ENCODE peak calls at places on chromosomes 13 and 19, in five cellular contexts. W is CD8-positive, alpha-beta memory T cell; G is aorta; K is left lung; B is ovary. V is an unnamed sample.

GRCh38 chr19:46866407-46867132 is 5.8 kb downstream of the ARHGAP35 start:
- DNase-seq in W (no peak), G (no peak), K (no peak), B (no peak), V (no peak)

GRCh38 chr19:17406039-17406886 is 833 bp upstream of the BST2 start:
- DNase-seq in W (no peak), G (no peak), K (no peak), B (no peak), V (no peak)

GRCh38 chr13:29538625-29538976 is 56.9 kb downstream of the SLC7A1 start:
- DNase-seq in W (no peak), G (no peak), K (no peak), B (no peak), V (no peak)

GRCh38 chr13:75636339-75637095 is 387 bp downstream of the LMO7 start:
- DNase-seq in W (peak; percentile 62), G (peak; percentile 58), K (peak; percentile 88), B (peak; percentile 28), V (peak; percentile 65)

GRCh38 chr19:47601180-47601904 is 7.6 kb upstream of the BICRA start:
- DNase-seq in W (no peak), G (no peak), K (peak; percentile 24), B (no peak), V (no peak)

GRCh38 chr13:80082396-80083096 is 258.4 kb downstream of the SPRY2 start:
- DNase-seq in W (no peak), G (no peak), K (no peak), B (no peak), V (no peak)

GRCh38 chr19:47819841-47820244 is 1.9 kb upstream of the CRX start:
- DNase-seq in W (no peak), G (peak; percentile 13), K (no peak), B (no peak), V (no peak)

GRCh38 chr19:43570174-43570791 is 5.0 kb downstream of the XRCC1 start:
- DNase-seq in W (no peak), G (no peak), K (no peak), B (no peak), V (no peak)

GRCh38 chr19:42433503-42434260 is 6.5 kb upstream of the LIPE start:
- DNase-seq in W (peak; percentile 75), G (peak; percentile 77), K (peak; percentile 82), B (peak; percentile 58), V (peak; percentile 70)

GRCh38 chr13:108987488-108987887 is 358.1 kb downstream of the MYO16 start:
- DNase-seq in W (no peak), G (peak; percentile 48), K (no peak), B (no peak), V (no peak)

GRCh38 chr13:64446372-64446771 is 2783.8 kb downstream of the PCDH9 start:
- DNase-seq in W (no peak), G (no peak), K (no peak), B (no peak), V (no peak)

GRCh38 chr19:38321646-38322323 is 2.1 kb downstream of the KCNK6 start:
- DNase-seq in W (no peak), G (peak; percentile 72), K (no peak), B (peak; percentile 92), V (no peak)

GRCh38 chr13:23735329-23735728 is 153.9 kb downstream of the MIPEP start:
- DNase-seq in W (no peak), G (no peak), K (no peak), B (no peak), V (no peak)

GRCh38 chr19:48053856-48054255 is 10.0 kb upstream of the CABP5 start:
- DNase-seq in W (no peak), G (no peak), K (no peak), B (no peak), V (no peak)

GRCh38 chr13:30796833-30797601 is 61.7 kb downstream of the ALOX5AP start:
- DNase-seq in W (no peak), G (no peak), K (no peak), B (no peak), V (no peak)

GRCh38 chr13:110820311-110820710 is 94.6 kb downstream of the ANKRD10 start:
- DNase-seq in W (no peak), G (no peak), K (no peak), B (no peak), V (no peak)

GRCh38 chr19:34503546-34504272 is 22.2 kb downstream of the WTIP start:
- DNase-seq in W (no peak), G (no peak), K (no peak), B (no peak), V (no peak)

GRCh38 chr13:60112771-60113170 is 51.0 kb downstream of the DIAPH3 start:
- DNase-seq in W (no peak), G (no peak), K (no peak), B (no peak), V (no peak)

GRCh38 chr13:110794209-110794608 is 80.7 kb downstream of the ING1 start:
- DNase-seq in W (no peak), G (no peak), K (no peak), B (no peak), V (no peak)

GRCh38 chr13:50941146-50941545 is 31.6 kb downstream of the RNASEH2B start:
- DNase-seq in W (no peak), G (no peak), K (no peak), B (no peak), V (no peak)

GRCh38 chr13:84844473-84844872 is 954.7 kb downstream of the SLITRK6 start:
- DNase-seq in W (no peak), G (no peak), K (no peak), B (no peak), V (no peak)

GRCh38 chr13:40666905-40667621 is 622 bp upstream of the FOXO1 start:
- DNase-seq in W (peak; percentile 61), G (peak; percentile 77), K (peak; percentile 93), B (peak; percentile 73), V (peak; percentile 52)

GRCh38 chr13:99176309-99177276 is 24.1 kb upstream of the UBAC2 start:
- DNase-seq in W (peak; percentile 83), G (peak; percentile 67), K (peak; percentile 83), B (peak; percentile 71), V (peak; percentile 79)

GRCh38 chr13:48853381-48854102 is 122.2 kb upstream of the FNDC3A start:
- DNase-seq in W (no peak), G (no peak), K (no peak), B (no peak), V (no peak)

GRCh38 chr13:24668955-24669354 is 11.3 kb upstream of the ATP12A start:
- DNase-seq in W (no peak), G (no peak), K (peak; percentile 80), B (no peak), V (no peak)

GRCh38 chr13:111880185-111880584 is 186.8 kb upstream of the SOX1 start:
- DNase-seq in W (no peak), G (no peak), K (no peak), B (no peak), V (no peak)

GRCh38 chr13:99015606-99016520 is 38.0 kb upstream of the DOCK9 start:
- DNase-seq in W (no peak), G (no peak), K (no peak), B (no peak), V (peak; percentile 36)

GRCh38 chr13:52738719-52739467 is 727 bp downstream of the CNMD start:
- DNase-seq in W (no peak), G (peak; percentile 50), K (peak; percentile 82), B (no peak), V (no peak)

GRCh38 chr19:17965370-17966114 is 1.4 kb upstream of the KCNN1 start:
- DNase-seq in W (no peak), G (no peak), K (no peak), B (no peak), V (no peak)

GRCh38 chr19:13977803-13978202 is 25.5 kb downstream of the DCAF15 start:
- DNase-seq in W (no peak), G (no peak), K (peak; percentile 63), B (peak; percentile 42), V (no peak)

GRCh38 chr13:80877209-80877943 is 536.5 kb upstream of the SPRY2 start:
- DNase-seq in W (no peak), G (no peak), K (no peak), B (no peak), V (no peak)

GRCh38 chr19:48367855-48368254 is 3.7 kb downstream of the SYNGR4 start:
- DNase-seq in W (no peak), G (no peak), K (no peak), B (no peak), V (no peak)

GRCh38 chr19:44202470-44202869 is 9.9 kb upstream of the ZNF227 start:
- DNase-seq in W (no peak), G (no peak), K (no peak), B (no peak), V (no peak)

GRCh38 chr13:51287758-51288157 is 51.7 kb upstream of the SERPINE3 start:
- DNase-seq in W (no peak), G (no peak), K (no peak), B (no peak), V (no peak)

GRCh38 chr13:31846984-31847752 is 107.8 kb downstream of the RXFP2 start:
- DNase-seq in W (no peak), G (no peak), K (no peak), B (peak; percentile 12), V (no peak)

GRCh38 chr13:46136688-46137087 is 31.9 kb upstream of the CPB2 start:
- DNase-seq in W (no peak), G (no peak), K (no peak), B (no peak), V (no peak)
- H3K4me1 ChIP-seq in W (no peaks in the 10 kb centered on the region), G (no peaks in the 10 kb centered on the region), K (no peaks in the 10 kb centered on the region), B (no peaks in the 10 kb centered on the region), V (peaks cover 10% of the 10 kb centered on the region)

GRCh38 chr19:15320118-15320517 is 12.2 kb downstream of the BRD4 start:
- DNase-seq in W (no peak), G (no peak), K (no peak), B (no peak), V (no peak)
- H3K4me1 ChIP-seq in W (peaks cover 89% of the 10 kb centered on the region), G (peaks cover 29% of the 10 kb centered on the region), K (peaks cover 100% of the 10 kb centered on the region), B (peaks cover 47% of the 10 kb centered on the region), V (peaks cover 95% of the 10 kb centered on the region)

GRCh38 chr19:28596561-28597071 is 616.3 kb downstream of the UQCRFS1 start:
- DNase-seq in W (no peak), G (no peak), K (no peak), B (no peak), V (no peak)
- H3K4me1 ChIP-seq in W (no peaks in the 10 kb centered on the region), G (no peaks in the 10 kb centered on the region), K (no peaks in the 10 kb centered on the region), B (no peaks in the 10 kb centered on the region), V (no peaks in the 10 kb centered on the region)

GRCh38 chr13:101523732-101524131 is 71.3 kb downstream of the ITGBL1 start:
- DNase-seq in W (no peak), G (peak; percentile 50), K (no peak), B (no peak), V (no peak)
- H3K4me1 ChIP-seq in W (peaks cover 16% of the 10 kb centered on the region), G (peaks cover 2% of the 10 kb centered on the region), K (no peaks in the 10 kb centered on the region), B (no peaks in the 10 kb centered on the region), V (peaks cover 24% of the 10 kb centered on the region)

V was measured in CD4-positive, alpha-beta memory T cell.